ENCODE peak calls at places on chromosomes 7 and 10, in nine cellular contexts. One of them, this sample, is unnamed.

GRCh38 chr7:134691820-134692705 is 45.4 kb downstream of the BPGM start:
- DNase-seq in HCT116: no peak
- DNase-seq in psoas muscle: no peak
- DNase-seq in tibial nerve: no peak
- DNase-seq in BJ: peak; percentile 71
- DNase-seq in GM23248: peak; percentile 78
- DNase-seq in breast epithelium: no peak
- DNase-seq in heart right ventricle: no peak
- DNase-seq in aorta: peak; percentile 75
- DNase-seq in this sample: peak; percentile 69

GRCh38 chr7:28618383-28618782 is 206.1 kb downstream of the CREB5 start:
- DNase-seq in breast epithelium: no peak
- DNase-seq in tibial nerve: no peak
- DNase-seq in psoas muscle: no peak
- DNase-seq in HCT116: no peak
- DNase-seq in BJ: no peak
- DNase-seq in GM23248: no peak
- DNase-seq in aorta: no peak
- DNase-seq in heart right ventricle: no peak
- DNase-seq in this sample: no peak

GRCh38 chr10:93513091-93513490 is 16.7 kb downstream of the CEP55 start:
- DNase-seq in breast epithelium: no peak
- DNase-seq in GM23248: no peak
- DNase-seq in aorta: no peak
- DNase-seq in BJ: no peak
- DNase-seq in heart right ventricle: no peak
- DNase-seq in psoas muscle: no peak
- DNase-seq in tibial nerve: no peak
- DNase-seq in HCT116: no peak
- DNase-seq in this sample: no peak

GRCh38 chr7:28473567-28474266 is 61.4 kb downstream of the CREB5 start:
- DNase-seq in aorta: no peak
- DNase-seq in BJ: no peak
- DNase-seq in tibial nerve: peak; percentile 36
- DNase-seq in heart right ventricle: peak; percentile 38
- DNase-seq in breast epithelium: no peak
- DNase-seq in psoas muscle: peak; percentile 57
- DNase-seq in HCT116: no peak
- DNase-seq in GM23248: peak; percentile 45
- DNase-seq in this sample: no peak

GRCh38 chr10:46268076-46268881 is 18.5 kb upstream of the ANTXRL start:
- DNase-seq in HCT116: no peak
- DNase-seq in aorta: no peak
- DNase-seq in tibial nerve: no peak
- DNase-seq in heart right ventricle: no peak
- DNase-seq in breast epithelium: no peak
- DNase-seq in GM23248: no peak
- DNase-seq in BJ: no peak
- DNase-seq in psoas muscle: no peak
- DNase-seq in this sample: no peak

GRCh38 chr7:20219446-20220292 is 2.5 kb upstream of the MACC1 start:
- DNase-seq in BJ: no peak
- DNase-seq in breast epithelium: no peak
- DNase-seq in GM23248: peak; percentile 71
- DNase-seq in aorta: peak; percentile 76
- DNase-seq in tibial nerve: peak; percentile 46
- DNase-seq in heart right ventricle: peak; percentile 55
- DNase-seq in psoas muscle: peak; percentile 39
- DNase-seq in HCT116: no peak
- DNase-seq in this sample: no peak

GRCh38 chr7:98126311-98127142 is 19.9 kb downstream of the LMTK2 start:
- DNase-seq in GM23248: peak; percentile 25
- DNase-seq in psoas muscle: no peak
- DNase-seq in breast epithelium: no peak
- DNase-seq in aorta: no peak
- DNase-seq in heart right ventricle: no peak
- DNase-seq in tibial nerve: no peak
- DNase-seq in BJ: no peak
- DNase-seq in HCT116: no peak
- DNase-seq in this sample: no peak

GRCh38 chr10:79420974-79421688 is 24.3 kb downstream of the ZCCHC24 start:
- DNase-seq in BJ: no peak
- DNase-seq in psoas muscle: no peak
- DNase-seq in GM23248: peak; percentile 44
- DNase-seq in HCT116: no peak
- DNase-seq in heart right ventricle: no peak
- DNase-seq in breast epithelium: no peak
- DNase-seq in aorta: peak; percentile 56
- DNase-seq in tibial nerve: no peak
- DNase-seq in this sample: no peak

GRCh38 chr10:126259883-126260282 is 128.4 kb downstream of the ADAM12 start:
- DNase-seq in aorta: no peak
- DNase-seq in heart right ventricle: no peak
- DNase-seq in breast epithelium: no peak
- DNase-seq in tibial nerve: no peak
- DNase-seq in BJ: no peak
- DNase-seq in psoas muscle: no peak
- DNase-seq in HCT116: no peak
- DNase-seq in GM23248: no peak
- DNase-seq in this sample: no peak

GRCh38 chr10:21534611-21535493 is 820 bp downstream of the MLLT10 start:
- DNase-seq in HCT116: no peak
- DNase-seq in BJ: no peak
- DNase-seq in psoas muscle: peak; percentile 70
- DNase-seq in aorta: peak; percentile 81
- DNase-seq in heart right ventricle: peak; percentile 62
- DNase-seq in GM23248: peak; percentile 79
- DNase-seq in breast epithelium: no peak
- DNase-seq in tibial nerve: peak; percentile 43
- DNase-seq in this sample: peak; percentile 80

GRCh38 chr10:97327348-97328294 is 6.9 kb downstream of the FRAT2 start:
- DNase-seq in tibial nerve: no peak
- DNase-seq in HCT116: no peak
- DNase-seq in heart right ventricle: no peak
- DNase-seq in psoas muscle: no peak
- DNase-seq in GM23248: no peak
- DNase-seq in breast epithelium: no peak
- DNase-seq in aorta: no peak
- DNase-seq in BJ: no peak
- DNase-seq in this sample: no peak

GRCh38 chr10:94545277-94546057 is at the start of gene HELLS:
- DNase-seq in BJ: peak; percentile 19
- DNase-seq in breast epithelium: peak; percentile 76
- DNase-seq in GM23248: peak; percentile 94
- DNase-seq in psoas muscle: peak; percentile 70
- DNase-seq in heart right ventricle: peak; percentile 75
- DNase-seq in aorta: peak; percentile 91
- DNase-seq in tibial nerve: peak; percentile 62
- DNase-seq in HCT116: peak; percentile 78
- DNase-seq in this sample: peak; percentile 82

DNA sequence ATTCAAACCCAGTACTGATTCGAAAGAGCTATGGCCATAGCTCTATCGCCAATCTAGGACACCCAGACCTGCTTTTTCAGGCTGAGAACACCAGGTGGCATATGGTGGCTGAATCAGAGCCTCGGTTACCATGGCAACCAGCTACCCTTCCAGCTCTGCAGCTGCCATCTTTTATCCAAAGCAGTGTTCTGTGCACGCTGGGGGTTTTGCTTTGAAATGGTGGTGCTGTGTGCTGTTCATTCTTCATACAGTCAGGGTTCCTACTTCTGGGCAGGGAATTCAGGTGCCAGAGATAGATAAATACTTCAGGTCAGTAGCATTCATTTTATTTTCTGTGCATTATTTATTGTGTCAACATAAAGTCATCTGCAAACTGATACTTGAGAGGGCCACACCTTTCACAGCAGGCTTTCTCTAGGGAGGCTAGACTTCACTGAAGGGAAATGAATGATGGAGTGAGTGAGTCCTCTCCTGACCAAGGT is 85.4 kb downstream of the AKR1D1 start:
- DNase-seq in GM23248: peak; percentile 94
- DNase-seq in tibial nerve: peak; percentile 73
- DNase-seq in BJ: peak; percentile 6
- DNase-seq in breast epithelium: peak; percentile 63
- DNase-seq in heart right ventricle: peak; percentile 23
- DNase-seq in psoas muscle: peak; percentile 38
- DNase-seq in aorta: no peak
- DNase-seq in HCT116: peak; percentile 85
- DNase-seq in this sample: peak; percentile 68
- H3K4me3 ChIP-seq in GM23248: no peak overlapping the region
- H3K4me3 ChIP-seq in tibial nerve: no peak overlapping the region
- H3K4me3 ChIP-seq in BJ: no peak overlapping the region
- H3K4me3 ChIP-seq in breast epithelium: no peak overlapping the region
- H3K4me3 ChIP-seq in heart right ventricle: no peak overlapping the region
- H3K4me3 ChIP-seq in psoas muscle: no peak overlapping the region
- H3K4me3 ChIP-seq in aorta: no peak overlapping the region
- H3K4me3 ChIP-seq in HCT116: no peak overlapping the region
- H3K4me3 ChIP-seq in this sample: no peak overlapping the region

DNA sequence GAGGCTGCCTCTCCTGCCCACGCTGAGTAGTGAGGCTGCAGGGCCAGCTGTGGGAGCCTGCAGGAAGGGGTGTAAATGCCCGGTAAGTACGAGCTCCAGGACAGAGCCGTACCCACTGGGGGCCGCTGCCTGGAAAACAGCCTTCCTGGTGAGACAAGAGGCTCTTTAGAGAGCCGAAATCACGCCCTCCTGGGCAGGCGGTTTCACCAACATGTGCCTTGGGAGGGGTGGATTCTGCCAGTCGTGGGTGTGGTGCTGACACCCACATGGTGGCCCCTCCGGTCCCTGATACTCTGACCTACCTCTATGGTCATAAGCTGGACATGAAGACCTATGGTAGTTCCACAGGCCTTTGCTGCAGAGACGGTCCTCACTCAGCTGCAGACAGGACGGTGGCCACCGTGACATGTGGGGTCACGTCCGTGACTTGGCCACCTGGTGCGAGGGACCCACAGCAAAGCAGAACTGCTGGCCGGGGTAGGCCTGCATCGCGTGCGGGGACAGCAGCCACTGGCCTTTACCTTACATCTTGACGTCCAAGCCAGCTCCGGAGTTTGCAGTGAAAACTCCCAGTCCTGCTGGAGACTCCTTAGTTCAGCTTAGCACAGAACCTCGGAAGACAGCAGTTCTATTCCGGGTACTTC is 46.9 kb downstream of the PITRM1 start:
- DNase-seq in HCT116: no peak
- DNase-seq in BJ: no peak
- DNase-seq in GM23248: no peak
- DNase-seq in aorta: no peak
- DNase-seq in heart right ventricle: no peak
- DNase-seq in tibial nerve: no peak
- DNase-seq in breast epithelium: no peak
- DNase-seq in psoas muscle: no peak
- DNase-seq in this sample: no peak
- H3K36me3 ChIP-seq in HCT116: peaks cover 33% of the 10 kb centered on the region
- H3K36me3 ChIP-seq in BJ: peaks cover 40% of the 10 kb centered on the region
- H3K36me3 ChIP-seq in GM23248: peaks cover 13% of the 10 kb centered on the region
- H3K36me3 ChIP-seq in aorta: no peaks in the 10 kb centered on the region
- H3K36me3 ChIP-seq in heart right ventricle: peaks cover 62% of the 10 kb centered on the region
- H3K36me3 ChIP-seq in tibial nerve: peaks cover 69% of the 10 kb centered on the region
- H3K36me3 ChIP-seq in breast epithelium: no peaks in the 10 kb centered on the region
- H3K36me3 ChIP-seq in psoas muscle: peaks cover 23% of the 10 kb centered on the region
- H3K36me3 ChIP-seq in this sample: peaks cover 51% of the 10 kb centered on the region

GRCh38 chr7:94392391-94392782 is 2.3 kb upstream of the COL1A2 start:
- DNase-seq in heart right ventricle: no peak
- DNase-seq in breast epithelium: no peak
- DNase-seq in GM23248: peak; percentile 71
- DNase-seq in HCT116: no peak
- DNase-seq in aorta: no peak
- DNase-seq in tibial nerve: no peak
- DNase-seq in BJ: no peak
- DNase-seq in psoas muscle: no peak
- DNase-seq in this sample: no peak

GRCh38 chr7:94389381-94389780 is 5.3 kb upstream of the COL1A2 start:
- DNase-seq in heart right ventricle: no peak
- DNase-seq in psoas muscle: no peak
- DNase-seq in tibial nerve: no peak
- DNase-seq in BJ: no peak
- DNase-seq in HCT116: no peak
- DNase-seq in aorta: no peak
- DNase-seq in GM23248: peak; percentile 55
- DNase-seq in breast epithelium: no peak
- DNase-seq in this sample: no peak

GRCh38 chr7:94393251-94393758 is 1.4 kb upstream of the COL1A2 start:
- DNase-seq in GM23248: peak; percentile 65
- DNase-seq in BJ: no peak
- DNase-seq in breast epithelium: no peak
- DNase-seq in HCT116: no peak
- DNase-seq in aorta: peak; percentile 72
- DNase-seq in psoas muscle: no peak
- DNase-seq in tibial nerve: peak; percentile 48
- DNase-seq in heart right ventricle: peak; percentile 20
- DNase-seq in this sample: no peak

GRCh38 chr7:94394058-94394398 is 667 bp upstream of the COL1A2 start:
- DNase-seq in breast epithelium: no peak
- DNase-seq in aorta: no peak
- DNase-seq in GM23248: peak; percentile 88
- DNase-seq in tibial nerve: no peak
- DNase-seq in HCT116: no peak
- DNase-seq in BJ: no peak
- DNase-seq in psoas muscle: peak; percentile 27
- DNase-seq in heart right ventricle: no peak
- DNase-seq in this sample: no peak

GRCh38 chr7:94391716-94392390 is 2.8 kb upstream of the COL1A2 start:
- DNase-seq in HCT116: no peak
- DNase-seq in psoas muscle: no peak
- DNase-seq in breast epithelium: no peak
- DNase-seq in tibial nerve: no peak
- DNase-seq in heart right ventricle: no peak
- DNase-seq in GM23248: peak; percentile 90
- DNase-seq in BJ: peak; percentile 60
- DNase-seq in aorta: peak; percentile 77
- DNase-seq in this sample: peak; percentile 32
- H3K27me3 ChIP-seq in HCT116: no peaks in the 10 kb centered on the region
- H3K27me3 ChIP-seq in psoas muscle: no peaks in the 10 kb centered on the region
- H3K27me3 ChIP-seq in breast epithelium: no peaks in the 10 kb centered on the region
- H3K27me3 ChIP-seq in tibial nerve: no peaks in the 10 kb centered on the region
- H3K27me3 ChIP-seq in heart right ventricle: peaks cover 4% of the 10 kb centered on the region
- H3K27me3 ChIP-seq in GM23248: no peaks in the 10 kb centered on the region
- H3K27me3 ChIP-seq in BJ: no peaks in the 10 kb centered on the region
- H3K27me3 ChIP-seq in aorta: no peaks in the 10 kb centered on the region
- H3K27me3 ChIP-seq in this sample: no peaks in the 10 kb centered on the region

GRCh38 chr7:92417913-92418312 is 29.4 kb upstream of the GATAD1 start:
- DNase-seq in GM23248: no peak
- DNase-seq in HCT116: no peak
- DNase-seq in BJ: no peak
- DNase-seq in breast epithelium: no peak
- DNase-seq in tibial nerve: no peak
- DNase-seq in aorta: no peak
- DNase-seq in heart right ventricle: no peak
- DNase-seq in psoas muscle: no peak
- DNase-seq in this sample: no peak

GRCh38 chr7:92415225-92415624 is 32.1 kb upstream of the GATAD1 start:
- DNase-seq in GM23248: no peak
- DNase-seq in breast epithelium: no peak
- DNase-seq in tibial nerve: no peak
- DNase-seq in aorta: no peak
- DNase-seq in psoas muscle: no peak
- DNase-seq in HCT116: no peak
- DNase-seq in heart right ventricle: no peak
- DNase-seq in BJ: no peak
- DNase-seq in this sample: no peak

GRCh38 chr7:92409357-92409756 is 37.9 kb upstream of the GATAD1 start:
- DNase-seq in psoas muscle: no peak
- DNase-seq in BJ: no peak
- DNase-seq in heart right ventricle: no peak
- DNase-seq in HCT116: no peak
- DNase-seq in GM23248: no peak
- DNase-seq in breast epithelium: no peak
- DNase-seq in tibial nerve: no peak
- DNase-seq in aorta: no peak
- DNase-seq in this sample: no peak

GRCh38 chr7:92412745-92413144 is 34.5 kb upstream of the GATAD1 start:
- DNase-seq in tibial nerve: no peak
- DNase-seq in BJ: no peak
- DNase-seq in psoas muscle: no peak
- DNase-seq in breast epithelium: no peak
- DNase-seq in HCT116: no peak
- DNase-seq in heart right ventricle: no peak
- DNase-seq in GM23248: no peak
- DNase-seq in aorta: no peak
- DNase-seq in this sample: no peak
- H3K4me3 ChIP-seq in tibial nerve: no peak overlapping the region
- H3K4me3 ChIP-seq in BJ: no peak overlapping the region
- H3K4me3 ChIP-seq in psoas muscle: no peak overlapping the region
- H3K4me3 ChIP-seq in breast epithelium: no peak overlapping the region
- H3K4me3 ChIP-seq in HCT116: no peak overlapping the region
- H3K4me3 ChIP-seq in heart right ventricle: no peak overlapping the region
- H3K4me3 ChIP-seq in GM23248: no peak overlapping the region
- H3K4me3 ChIP-seq in aorta: no peak overlapping the region
- H3K4me3 ChIP-seq in this sample: no peak overlapping the region

This sample was measured in MG63.